ENCODE peak calls at places on chromosomes 3 and 15, in ten cellular contexts. One of them, this sample, is unnamed.

GRCh38 chr3:195911041-195911945 is 2.9 kb upstream of the TNK2 start:
- DNase-seq in tibial nerve: no peak
- DNase-seq in esophagus muscularis mucosa: no peak
- DNase-seq in WERI-Rb-1: no peak
- DNase-seq in tibial artery: no peak
- DNase-seq in cardiac muscle cell: no peak
- DNase-seq in stomach: no peak
- DNase-seq in Panc1: no peak
- DNase-seq in A549: no peak
- DNase-seq in astrocyte: no peak
- DNase-seq in this sample: no peak

GRCh38 chr3:185129051-185129450 is 23.8 kb downstream of the C3orf70 start:
- DNase-seq in tibial nerve: no peak
- DNase-seq in esophagus muscularis mucosa: no peak
- DNase-seq in cardiac muscle cell: no peak
- DNase-seq in WERI-Rb-1: no peak
- DNase-seq in tibial artery: no peak
- DNase-seq in Panc1: no peak
- DNase-seq in astrocyte: no peak
- DNase-seq in stomach: no peak
- DNase-seq in A549: no peak
- DNase-seq in this sample: no peak

GRCh38 chr3:95923496-95924210 is 890.7 kb upstream of the EPHA6 start:
- DNase-seq in cardiac muscle cell: peak; percentile 96
- DNase-seq in esophagus muscularis mucosa: no peak
- DNase-seq in WERI-Rb-1: no peak
- DNase-seq in tibial nerve: peak; percentile 59
- DNase-seq in Panc1: no peak
- DNase-seq in astrocyte: peak; percentile 98
- DNase-seq in A549: no peak
- DNase-seq in tibial artery: peak; percentile 53
- DNase-seq in stomach: no peak
- DNase-seq in this sample: no peak

GRCh38 chr15:71146597-71146996 is 31.3 kb downstream of the THSD4 start:
- DNase-seq in tibial nerve: no peak
- DNase-seq in esophagus muscularis mucosa: peak; percentile 70
- DNase-seq in cardiac muscle cell: no peak
- DNase-seq in A549: no peak
- DNase-seq in astrocyte: no peak
- DNase-seq in WERI-Rb-1: no peak
- DNase-seq in stomach: peak; percentile 66
- DNase-seq in tibial artery: no peak
- DNase-seq in Panc1: no peak
- DNase-seq in this sample: no peak

GRCh38 chr3:151012753-151013152 is 40.2 kb upstream of the CLRN1 start:
- DNase-seq in tibial artery: no peak
- DNase-seq in astrocyte: no peak
- DNase-seq in Panc1: no peak
- DNase-seq in esophagus muscularis mucosa: peak; percentile 60
- DNase-seq in cardiac muscle cell: no peak
- DNase-seq in WERI-Rb-1: no peak
- DNase-seq in stomach: no peak
- DNase-seq in tibial nerve: no peak
- DNase-seq in A549: no peak
- DNase-seq in this sample: no peak

GRCh38 chr3:49703443-49703927 is 14.1 kb downstream of the RNF123 start:
- DNase-seq in cardiac muscle cell: peak; percentile 72
- DNase-seq in stomach: peak; percentile 71
- DNase-seq in WERI-Rb-1: peak; percentile 76
- DNase-seq in Panc1: peak; percentile 30
- DNase-seq in A549: peak; percentile 62
- DNase-seq in astrocyte: no peak
- DNase-seq in tibial artery: no peak
- DNase-seq in tibial nerve: peak; percentile 38
- DNase-seq in esophagus muscularis mucosa: no peak
- DNase-seq in this sample: no peak

GRCh38 chr3:186110975-186111974 is 2.4 kb upstream of the ETV5 start:
- DNase-seq in WERI-Rb-1: no peak
- DNase-seq in astrocyte: no peak
- DNase-seq in A549: no peak
- DNase-seq in esophagus muscularis mucosa: no peak
- DNase-seq in tibial nerve: no peak
- DNase-seq in cardiac muscle cell: no peak
- DNase-seq in Panc1: no peak
- DNase-seq in tibial artery: peak; percentile 46
- DNase-seq in stomach: no peak
- DNase-seq in this sample: no peak

GRCh38 chr3:10594915-10595314 is 89.5 kb upstream of the ATP2B2 start:
- DNase-seq in Panc1: no peak
- DNase-seq in astrocyte: peak; percentile 55
- DNase-seq in stomach: no peak
- DNase-seq in esophagus muscularis mucosa: no peak
- DNase-seq in A549: peak; percentile 54
- DNase-seq in tibial nerve: peak; percentile 19
- DNase-seq in WERI-Rb-1: no peak
- DNase-seq in tibial artery: no peak
- DNase-seq in cardiac muscle cell: peak; percentile 70
- DNase-seq in this sample: no peak

GRCh38 chr3:111669926-111670630 is 74.9 kb upstream of the ZBED2 start:
- DNase-seq in A549: no peak
- DNase-seq in tibial artery: no peak
- DNase-seq in cardiac muscle cell: peak; percentile 15
- DNase-seq in Panc1: no peak
- DNase-seq in esophagus muscularis mucosa: no peak
- DNase-seq in tibial nerve: no peak
- DNase-seq in WERI-Rb-1: no peak
- DNase-seq in astrocyte: peak; percentile 76
- DNase-seq in stomach: no peak
- DNase-seq in this sample: no peak

GRCh38 chr3:10494180-10494579 is 11.2 kb downstream of the ATP2B2 start:
- DNase-seq in Panc1: no peak
- DNase-seq in cardiac muscle cell: no peak
- DNase-seq in astrocyte: no peak
- DNase-seq in stomach: no peak
- DNase-seq in tibial nerve: no peak
- DNase-seq in A549: no peak
- DNase-seq in esophagus muscularis mucosa: no peak
- DNase-seq in WERI-Rb-1: no peak
- DNase-seq in tibial artery: no peak
- DNase-seq in this sample: no peak

GRCh38 chr3:123329636-123330340 is 119.1 kb downstream of the ADCY5 start:
- DNase-seq in Panc1: no peak
- DNase-seq in tibial nerve: no peak
- DNase-seq in cardiac muscle cell: no peak
- DNase-seq in esophagus muscularis mucosa: no peak
- DNase-seq in astrocyte: no peak
- DNase-seq in WERI-Rb-1: no peak
- DNase-seq in tibial artery: peak; percentile 18
- DNase-seq in stomach: no peak
- DNase-seq in A549: no peak
- DNase-seq in this sample: no peak

GRCh38 chr3:156898296-156898880 is 72.2 kb downstream of the LEKR1 start:
- DNase-seq in esophagus muscularis mucosa: no peak
- DNase-seq in tibial nerve: no peak
- DNase-seq in Panc1: no peak
- DNase-seq in cardiac muscle cell: no peak
- DNase-seq in stomach: no peak
- DNase-seq in A549: no peak
- DNase-seq in astrocyte: peak; percentile 30
- DNase-seq in WERI-Rb-1: no peak
- DNase-seq in tibial artery: no peak
- DNase-seq in this sample: no peak

GRCh38 chr15:71294636-71295241 is 179.5 kb downstream of the THSD4 start:
- DNase-seq in esophagus muscularis mucosa: no peak
- DNase-seq in cardiac muscle cell: peak; percentile 36
- DNase-seq in tibial nerve: no peak
- DNase-seq in stomach: no peak
- DNase-seq in astrocyte: peak; percentile 97
- DNase-seq in A549: peak; percentile 95
- DNase-seq in WERI-Rb-1: peak; percentile 52
- DNase-seq in Panc1: no peak
- DNase-seq in tibial artery: no peak
- DNase-seq in this sample: no peak

GRCh38 chr3:132164469-132165092 is 129.8 kb upstream of the CPNE4 start:
- DNase-seq in A549: peak; percentile 4
- DNase-seq in Panc1: no peak
- DNase-seq in tibial nerve: no peak
- DNase-seq in astrocyte: peak; percentile 17
- DNase-seq in stomach: no peak
- DNase-seq in WERI-Rb-1: no peak
- DNase-seq in tibial artery: no peak
- DNase-seq in esophagus muscularis mucosa: no peak
- DNase-seq in cardiac muscle cell: peak; percentile 53
- DNase-seq in this sample: no peak

GRCh38 chr3:4746241-4746958 is 232.8 kb upstream of the BHLHE40 start:
- DNase-seq in astrocyte: peak; percentile 71
- DNase-seq in stomach: no peak
- DNase-seq in A549: no peak
- DNase-seq in esophagus muscularis mucosa: no peak
- DNase-seq in tibial nerve: no peak
- DNase-seq in tibial artery: no peak
- DNase-seq in WERI-Rb-1: no peak
- DNase-seq in Panc1: no peak
- DNase-seq in cardiac muscle cell: peak; percentile 89
- DNase-seq in this sample: no peak

GRCh38 chr3:115626006-115626409 is 2.7 kb downstream of the GAP43 start:
- DNase-seq in astrocyte: no peak
- DNase-seq in WERI-Rb-1: peak; percentile 28
- DNase-seq in A549: no peak
- DNase-seq in tibial artery: no peak
- DNase-seq in Panc1: no peak
- DNase-seq in tibial nerve: no peak
- DNase-seq in esophagus muscularis mucosa: no peak
- DNase-seq in cardiac muscle cell: no peak
- DNase-seq in stomach: no peak
- DNase-seq in this sample: no peak

GRCh38 chr3:160180581-160181216 is 44.5 kb upstream of the C3orf80 start:
- DNase-seq in tibial artery: no peak
- DNase-seq in WERI-Rb-1: no peak
- DNase-seq in cardiac muscle cell: peak; percentile 60
- DNase-seq in astrocyte: peak; percentile 85
- DNase-seq in esophagus muscularis mucosa: peak; percentile 70
- DNase-seq in stomach: no peak
- DNase-seq in Panc1: no peak
- DNase-seq in A549: no peak
- DNase-seq in tibial nerve: no peak
- DNase-seq in this sample: no peak

GRCh38 chr3:135650309-135650708 is 315.2 kb upstream of the PPP2R3A start:
- DNase-seq in A549: no peak
- DNase-seq in tibial nerve: no peak
- DNase-seq in tibial artery: no peak
- DNase-seq in astrocyte: no peak
- DNase-seq in WERI-Rb-1: no peak
- DNase-seq in esophagus muscularis mucosa: peak; percentile 89
- DNase-seq in cardiac muscle cell: no peak
- DNase-seq in Panc1: no peak
- DNase-seq in stomach: no peak
- DNase-seq in this sample: no peak
- TF ChIP-seq CTCF in A549: no peak
- TF ChIP-seq CTCF in tibial nerve: no peak
- TF ChIP-seq CTCF in tibial artery: no peak
- TF ChIP-seq CTCF in astrocyte: no peak
- TF ChIP-seq CTCF in WERI-Rb-1: no peak
- TF ChIP-seq CTCF in esophagus muscularis mucosa: no peak
- TF ChIP-seq CTCF in cardiac muscle cell: no peak
- TF ChIP-seq CTCF in Panc1: no peak
- TF ChIP-seq CTCF in stomach: no peak
- TF ChIP-seq CTCF in this sample: no peak

GRCh38 chr3:124761250-124761796 is 31.1 kb downstream of the UMPS start:
- DNase-seq in Panc1: peak; percentile 70
- DNase-seq in esophagus muscularis mucosa: peak; percentile 98
- DNase-seq in tibial artery: peak; percentile 92
- DNase-seq in WERI-Rb-1: peak; percentile 75
- DNase-seq in cardiac muscle cell: peak; percentile 97
- DNase-seq in astrocyte: peak; percentile 81
- DNase-seq in stomach: peak; percentile 90
- DNase-seq in tibial nerve: peak; percentile 98
- DNase-seq in A549: peak; percentile 68
- DNase-seq in this sample: peak; percentile 96
- H3K27ac ChIP-seq in Panc1: no peak overlapping the region
- H3K27ac ChIP-seq in esophagus muscularis mucosa: peak overlapping the region; percentile 70
- H3K27ac ChIP-seq in tibial artery: peak overlapping the region; percentile 50
- H3K27ac ChIP-seq in WERI-Rb-1: no peak overlapping the region
- H3K27ac ChIP-seq in cardiac muscle cell: no peak overlapping the region
- H3K27ac ChIP-seq in astrocyte: no peak overlapping the region
- H3K27ac ChIP-seq in stomach: peak overlapping the region; percentile 32
- H3K27ac ChIP-seq in tibial nerve: no peak overlapping the region
- H3K27ac ChIP-seq in A549: peak overlapping the region; percentile 75
- H3K27ac ChIP-seq in this sample: peak overlapping the region; percentile 62

GRCh38 chr3:12423918-12424634 is 60.2 kb upstream of the TSEN2 start:
- DNase-seq in esophagus muscularis mucosa: no peak
- DNase-seq in cardiac muscle cell: peak; percentile 80
- DNase-seq in WERI-Rb-1: no peak
- DNase-seq in stomach: peak; percentile 48
- DNase-seq in A549: no peak
- DNase-seq in Panc1: no peak
- DNase-seq in tibial nerve: no peak
- DNase-seq in tibial artery: no peak
- DNase-seq in astrocyte: peak; percentile 66
- DNase-seq in this sample: no peak

GRCh38 chr3:12424635-12425319 is 59.5 kb upstream of the TSEN2 start:
- DNase-seq in Panc1: no peak
- DNase-seq in astrocyte: no peak
- DNase-seq in tibial artery: no peak
- DNase-seq in esophagus muscularis mucosa: no peak
- DNase-seq in tibial nerve: no peak
- DNase-seq in A549: no peak
- DNase-seq in stomach: no peak
- DNase-seq in WERI-Rb-1: no peak
- DNase-seq in cardiac muscle cell: peak; percentile 62
- DNase-seq in this sample: no peak

GRCh38 chr3:12428131-12428530 is 56.1 kb upstream of the TSEN2 start:
- DNase-seq in cardiac muscle cell: no peak
- DNase-seq in WERI-Rb-1: no peak
- DNase-seq in esophagus muscularis mucosa: no peak
- DNase-seq in astrocyte: no peak
- DNase-seq in tibial nerve: no peak
- DNase-seq in tibial artery: no peak
- DNase-seq in Panc1: no peak
- DNase-seq in A549: no peak
- DNase-seq in stomach: no peak
- DNase-seq in this sample: no peak

GRCh38 chr3:12427551-12427950 is 56.7 kb upstream of the TSEN2 start:
- DNase-seq in astrocyte: no peak
- DNase-seq in Panc1: no peak
- DNase-seq in tibial artery: no peak
- DNase-seq in stomach: no peak
- DNase-seq in cardiac muscle cell: no peak
- DNase-seq in esophagus muscularis mucosa: no peak
- DNase-seq in tibial nerve: no peak
- DNase-seq in A549: no peak
- DNase-seq in WERI-Rb-1: no peak
- DNase-seq in this sample: no peak

GRCh38 chr3:12425850-12426579 is 58.3 kb upstream of the TSEN2 start:
- DNase-seq in stomach: no peak
- DNase-seq in A549: no peak
- DNase-seq in tibial nerve: no peak
- DNase-seq in Panc1: no peak
- DNase-seq in WERI-Rb-1: no peak
- DNase-seq in cardiac muscle cell: no peak
- DNase-seq in esophagus muscularis mucosa: no peak
- DNase-seq in tibial artery: no peak
- DNase-seq in astrocyte: no peak
- DNase-seq in this sample: no peak
- TF ChIP-seq CTCF in stomach: no peak
- TF ChIP-seq CTCF in A549: no peak
- TF ChIP-seq CTCF in tibial nerve: no peak
- TF ChIP-seq CTCF in Panc1: no peak
- TF ChIP-seq CTCF in WERI-Rb-1: no peak
- TF ChIP-seq CTCF in cardiac muscle cell: no peak
- TF ChIP-seq CTCF in esophagus muscularis mucosa: no peak
- TF ChIP-seq CTCF in tibial artery: no peak
- TF ChIP-seq CTCF in astrocyte: no peak
- TF ChIP-seq CTCF in this sample: no peak

GRCh38 chr3:66259721-66260255 is 39.0 kb downstream of the SLC25A26 start:
- DNase-seq in A549: no peak
- DNase-seq in cardiac muscle cell: no peak
- DNase-seq in Panc1: no peak
- DNase-seq in esophagus muscularis mucosa: no peak
- DNase-seq in tibial nerve: no peak
- DNase-seq in tibial artery: no peak
- DNase-seq in stomach: no peak
- DNase-seq in WERI-Rb-1: no peak
- DNase-seq in astrocyte: no peak
- DNase-seq in this sample: no peak
- H3K27ac ChIP-seq in A549: no peak overlapping the region
- H3K27ac ChIP-seq in cardiac muscle cell: no peak overlapping the region
- H3K27ac ChIP-seq in Panc1: no peak overlapping the region
- H3K27ac ChIP-seq in esophagus muscularis mucosa: no peak overlapping the region
- H3K27ac ChIP-seq in tibial nerve: no peak overlapping the region
- H3K27ac ChIP-seq in tibial artery: no peak overlapping the region
- H3K27ac ChIP-seq in stomach: no peak overlapping the region
- H3K27ac ChIP-seq in WERI-Rb-1: no peak overlapping the region
- H3K27ac ChIP-seq in astrocyte: no peak overlapping the region
- H3K27ac ChIP-seq in this sample: no peak overlapping the region

This sample was measured in coronary artery.